ENCODE peak calls at places on chromosomes 4 and X, in eight cellular contexts. One of them, this sample, is unnamed.
A peak's percentile ranks its signal among the peaks of the same experiment; 100 is the strongest.

GRCh38 chr4:113971706-113972360 is 7.6 kb downstream of the ARSJ start:
- DNase-seq in T-helper 22 cell: no peak
- DNase-seq in NCI-H1092 treated with DMSO at 0.1 percent for 48 hours: no peak
- DNase-seq in putamen: no peak
- DNase-seq in activated CD8-positive, alpha-beta memory T cell treated with anti-CD3 and anti-CD28 coated beads for 48 hours: no peak
- DNase-seq in stimulated activated naive CD4-positive, alpha-beta T cell treated with Interleukin-2 at 50 U/mL for 16 hours: no peak
- DNase-seq in posterior vena cava: no peak
- DNase-seq in KBM-7: no peak
- DNase-seq in this sample: no peak

GRCh38 chr4:23373269-23373668 is 516.6 kb downstream of the PPARGC1A start:
- DNase-seq in T-helper 22 cell: no peak
- DNase-seq in NCI-H1092 treated with DMSO at 0.1 percent for 48 hours: no peak
- DNase-seq in putamen: peak; percentile 6
- DNase-seq in activated CD8-positive, alpha-beta memory T cell treated with anti-CD3 and anti-CD28 coated beads for 48 hours: no peak
- DNase-seq in stimulated activated naive CD4-positive, alpha-beta T cell treated with Interleukin-2 at 50 U/mL for 16 hours: no peak
- DNase-seq in posterior vena cava: no peak
- DNase-seq in KBM-7: no peak
- DNase-seq in this sample: no peak

GRCh38 chrX:130975947-130976346 is 72.9 kb upstream of the ENOX2 start:
- DNase-seq in T-helper 22 cell: no peak
- DNase-seq in NCI-H1092 treated with DMSO at 0.1 percent for 48 hours: peak; percentile 34
- DNase-seq in putamen: no peak
- DNase-seq in activated CD8-positive, alpha-beta memory T cell treated with anti-CD3 and anti-CD28 coated beads for 48 hours: no peak
- DNase-seq in stimulated activated naive CD4-positive, alpha-beta T cell treated with Interleukin-2 at 50 U/mL for 16 hours: no peak
- DNase-seq in posterior vena cava: no peak
- DNase-seq in KBM-7: peak; percentile 45
- DNase-seq in this sample: no peak

GRCh38 chr4:122674371-122674770 is 53.5 kb upstream of the IL21 start:
- DNase-seq in T-helper 22 cell: no peak
- DNase-seq in NCI-H1092 treated with DMSO at 0.1 percent for 48 hours: no peak
- DNase-seq in putamen: no peak
- DNase-seq in activated CD8-positive, alpha-beta memory T cell treated with anti-CD3 and anti-CD28 coated beads for 48 hours: no peak
- DNase-seq in stimulated activated naive CD4-positive, alpha-beta T cell treated with Interleukin-2 at 50 U/mL for 16 hours: no peak
- DNase-seq in posterior vena cava: no peak
- DNase-seq in KBM-7: no peak
- DNase-seq in this sample: no peak

GRCh38 chr4:114509340-114509739 is 89.3 kb upstream of the UGT8 start:
- DNase-seq in T-helper 22 cell: no peak
- DNase-seq in NCI-H1092 treated with DMSO at 0.1 percent for 48 hours: no peak
- DNase-seq in putamen: peak; percentile 26
- DNase-seq in activated CD8-positive, alpha-beta memory T cell treated with anti-CD3 and anti-CD28 coated beads for 48 hours: no peak
- DNase-seq in stimulated activated naive CD4-positive, alpha-beta T cell treated with Interleukin-2 at 50 U/mL for 16 hours: no peak
- DNase-seq in posterior vena cava: no peak
- DNase-seq in KBM-7: no peak
- DNase-seq in this sample: no peak

GRCh38 chr4:139085141-139085540 is 69.6 kb downstream of the NOCT start:
- DNase-seq in T-helper 22 cell: no peak
- DNase-seq in NCI-H1092 treated with DMSO at 0.1 percent for 48 hours: no peak
- DNase-seq in putamen: no peak
- DNase-seq in activated CD8-positive, alpha-beta memory T cell treated with anti-CD3 and anti-CD28 coated beads for 48 hours: no peak
- DNase-seq in stimulated activated naive CD4-positive, alpha-beta T cell treated with Interleukin-2 at 50 U/mL for 16 hours: no peak
- DNase-seq in posterior vena cava: no peak
- DNase-seq in KBM-7: no peak
- DNase-seq in this sample: no peak

GRCh38 chr4:134935320-134935719 is 733.7 kb upstream of the PABPC4L start:
- DNase-seq in T-helper 22 cell: no peak
- DNase-seq in NCI-H1092 treated with DMSO at 0.1 percent for 48 hours: peak; percentile 27
- DNase-seq in putamen: no peak
- DNase-seq in activated CD8-positive, alpha-beta memory T cell treated with anti-CD3 and anti-CD28 coated beads for 48 hours: no peak
- DNase-seq in stimulated activated naive CD4-positive, alpha-beta T cell treated with Interleukin-2 at 50 U/mL for 16 hours: no peak
- DNase-seq in posterior vena cava: no peak
- DNase-seq in KBM-7: peak; percentile 47
- DNase-seq in this sample: no peak

GRCh38 chr4:52102587-52102986 is 51.5 kb downstream of the SPATA18 start:
- DNase-seq in T-helper 22 cell: no peak
- DNase-seq in NCI-H1092 treated with DMSO at 0.1 percent for 48 hours: no peak
- DNase-seq in putamen: no peak
- DNase-seq in activated CD8-positive, alpha-beta memory T cell treated with anti-CD3 and anti-CD28 coated beads for 48 hours: no peak
- DNase-seq in stimulated activated naive CD4-positive, alpha-beta T cell treated with Interleukin-2 at 50 U/mL for 16 hours: no peak
- DNase-seq in posterior vena cava: no peak
- DNase-seq in KBM-7: no peak
- DNase-seq in this sample: no peak

GRCh38 chrX:6667048-6667768 is 132.3 kb upstream of the VCX3A start:
- DNase-seq in T-helper 22 cell: no peak
- DNase-seq in NCI-H1092 treated with DMSO at 0.1 percent for 48 hours: no peak
- DNase-seq in putamen: no peak
- DNase-seq in activated CD8-positive, alpha-beta memory T cell treated with anti-CD3 and anti-CD28 coated beads for 48 hours: no peak
- DNase-seq in stimulated activated naive CD4-positive, alpha-beta T cell treated with Interleukin-2 at 50 U/mL for 16 hours: no peak
- DNase-seq in posterior vena cava: no peak
- DNase-seq in KBM-7: peak; percentile 55
- DNase-seq in this sample: no peak

GRCh38 chrX:107752714-107753113 is 22.9 kb downstream of the TSC22D3 start:
- DNase-seq in T-helper 22 cell: no peak
- DNase-seq in NCI-H1092 treated with DMSO at 0.1 percent for 48 hours: no peak
- DNase-seq in putamen: no peak
- DNase-seq in activated CD8-positive, alpha-beta memory T cell treated with anti-CD3 and anti-CD28 coated beads for 48 hours: no peak
- DNase-seq in stimulated activated naive CD4-positive, alpha-beta T cell treated with Interleukin-2 at 50 U/mL for 16 hours: no peak
- DNase-seq in posterior vena cava: no peak
- DNase-seq in KBM-7: no peak
- DNase-seq in this sample: no peak

This sample was measured in osteocyte.